ENCODE peak calls at places on chromosomes 1 and 21, in seven cellular contexts. Z is H1, M is substantia nigra, F is PC-3, Y is stomach, L is HCT116, N is hepatocyte. S is an unnamed sample.

GRCh38 chr1:68175621-68176398 is 56.5 kb downstream of the WLS start:
- DNase-seq in M (no peak), F (peak; percentile 45), L (no peak), N (peak; percentile 40), Y (peak; percentile 70), Z (no peak), S (no peak)

GRCh38 chr1:5771788-5772187 is 220.4 kb downstream of the NPHP4 start:
- DNase-seq in N (no peak), Z (no peak), F (no peak), M (no peak), Y (no peak), L (no peak), S (no peak)

GRCh38 chr1:61708953-61709907 is 15.7 kb downstream of the TM2D1 start:
- DNase-seq in M (no peak), L (no peak), N (no peak), Z (no peak), F (no peak), Y (no peak), S (no peak)

GRCh38 chr1:2547210-2548067 is 8.7 kb upstream of the TNFRSF14 start:
- DNase-seq in Z (no peak), M (no peak), Y (no peak), L (no peak), F (peak; percentile 32), N (no peak), S (no peak)

GRCh38 chr21:44299085-44299457 is 782 bp upstream of the PFKL start:
- DNase-seq in F (peak; percentile 13), Z (no peak), M (no peak), L (no peak), Y (no peak), N (no peak), S (no peak)

GRCh38 chr1:65425697-65426096 is 5.2 kb downstream of the LEPR start:
- DNase-seq in Y (no peak), N (no peak), M (no peak), Z (no peak), F (peak; percentile 93), L (no peak), S (no peak)

GRCh38 chr1:28740118-28740517 is 3.4 kb downstream of the YTHDF2 start:
- DNase-seq in N (no peak), Z (no peak), M (no peak), Y (no peak), F (no peak), L (no peak), S (no peak)

GRCh38 chr1:218904401-218904800 is 269.3 kb upstream of the LYPLAL1 start:
- DNase-seq in Z (no peak), Y (no peak), F (no peak), M (no peak), N (no peak), L (no peak), S (no peak)

GRCh38 chr1:90046635-90047034 is 51.7 kb downstream of the ZNF326 start:
- DNase-seq in Y (no peak), F (no peak), M (no peak), N (no peak), Z (no peak), L (no peak), S (no peak)

GRCh38 chr1:53270107-53270506 is 31.8 kb upstream of the MAGOH start:
- DNase-seq in M (no peak), L (no peak), N (no peak), Y (no peak), F (no peak), Z (no peak), S (no peak)

GRCh38 chr1:176656257-176656995 is 193.5 kb downstream of the PAPPA2 start:
- DNase-seq in Y (no peak), N (peak; percentile 48), Z (no peak), M (no peak), L (no peak), F (peak; percentile 12), S (no peak)

GRCh38 chr1:94325379-94326302 is 88.3 kb upstream of the ARHGAP29 start:
- DNase-seq in L (peak; percentile 92), Y (no peak), M (no peak), F (peak; percentile 99), Z (no peak), N (no peak), S (peak; percentile 98)

GRCh38 chr1:223755432-223755792 is 43.1 kb downstream of the CAPN2 start:
- DNase-seq in Z (no peak), F (no peak), Y (no peak), L (no peak), M (no peak), N (no peak), S (no peak)

GRCh38 chr1:224543453-224543852 is 72.7 kb upstream of the CNIH3 start:
- DNase-seq in M (no peak), Y (no peak), N (no peak), F (peak; percentile 35), L (no peak), Z (no peak), S (no peak)

GRCh38 chr1:2999571-2999970 is 21.7 kb upstream of the ACTRT2 start:
- DNase-seq in M (no peak), N (no peak), L (no peak), F (no peak), Y (no peak), Z (no peak), S (no peak)

GRCh38 chr1:6090288-6090687 is 44.6 kb downstream of the KCNAB2 start:
- DNase-seq in Z (no peak), F (no peak), M (no peak), N (no peak), L (no peak), Y (no peak), S (no peak)

GRCh38 chr1:205452906-205453305 is 2.9 kb downstream of the BLACAT1 start:
- DNase-seq in L (no peak), Y (no peak), F (no peak), N (no peak), M (no peak), Z (no peak), S (no peak)

GRCh38 chr21:31162079-31162699 is 123.9 kb upstream of the KRTAP19-8 start:
- DNase-seq in L (no peak), Z (no peak), Y (no peak), F (no peak), N (no peak), M (no peak), S (no peak)

GRCh38 chr1:203672354-203672753 is 45.7 kb downstream of the ATP2B4 start:
- DNase-seq in L (no peak), N (peak; percentile 79), Y (no peak), Z (no peak), M (peak; percentile 29), F (no peak), S (no peak)
- H3K27ac ChIP-seq in L (no peak overlapping the region), N (peak overlapping the region; percentile 85), Y (peak overlapping the region; percentile 80), Z (no peak overlapping the region), M (peak overlapping the region; percentile 60), F (peak overlapping the region; percentile 87), S (peak overlapping the region; percentile 80)

GRCh38 chr21:16196521-16197208 is 466.9 kb downstream of the USP25 start:
- DNase-seq in M (no peak), Z (no peak), Y (no peak), F (no peak), N (no peak), L (no peak), S (no peak)
- H3K27ac ChIP-seq in M (peak overlapping the region; percentile 81), Z (no peak overlapping the region), Y (peak overlapping the region; percentile 73), F (no peak overlapping the region), N (peak overlapping the region; percentile 90), L (no peak overlapping the region), S (peak overlapping the region; percentile 89)

GRCh38 chr1:207007352-207008033 is 25.1 kb downstream of the C1orf116 start:
- DNase-seq in M (no peak), F (peak; percentile 100), Y (peak; percentile 74), Z (no peak), N (no peak), L (peak; percentile 85), S (no peak)
- H3K27ac ChIP-seq in M (no peak overlapping the region), F (peak overlapping the region; percentile 92), Y (peak overlapping the region; percentile 94), Z (no peak overlapping the region), N (peak overlapping the region; percentile 87), L (peak overlapping the region; percentile 56), S (peak overlapping the region; percentile 98)

GRCh38 chr1:21335750-21336168 is 45.5 kb upstream of the ECE1 start:
- DNase-seq in M (peak; percentile 52), Y (no peak), L (no peak), F (peak; percentile 92), N (peak; percentile 29), Z (no peak), S (no peak)
- H3K27ac ChIP-seq in M (peak overlapping the region; percentile 6), Y (peak overlapping the region; percentile 89), L (peak overlapping the region; percentile 66), F (peak overlapping the region; percentile 91), N (peak overlapping the region; percentile 65), Z (no peak overlapping the region), S (no peak overlapping the region)

DNA sequence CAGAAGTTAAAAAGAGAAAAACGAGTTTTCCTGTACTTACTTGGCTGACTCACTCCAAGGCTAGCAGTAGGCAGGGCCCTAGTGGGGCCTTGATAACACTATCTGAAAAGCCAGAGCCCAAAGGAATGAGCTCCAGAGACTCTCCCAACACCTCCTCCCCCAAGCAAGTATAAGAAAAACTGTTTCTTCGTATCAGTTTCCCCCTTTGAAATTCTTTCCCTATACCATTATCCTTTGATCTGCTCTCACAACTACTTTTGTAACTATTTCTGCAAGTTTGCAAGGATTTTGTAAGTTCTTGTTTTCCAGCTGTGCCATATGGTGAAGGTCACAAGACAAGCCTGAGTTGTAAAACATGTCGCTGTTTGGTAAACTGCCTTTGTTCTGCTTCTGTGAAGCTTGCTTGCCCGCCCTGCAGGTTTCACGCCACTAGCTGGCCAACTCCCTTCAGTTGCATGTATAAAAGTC is 36.5 kb upstream of the KCNJ15 start:
- DNase-seq in F (no peak), L (no peak), N (no peak), M (no peak), Y (peak; percentile 44), Z (no peak), S (no peak)
- H3K27ac ChIP-seq in F (no peak overlapping the region), L (no peak overlapping the region), N (no peak overlapping the region), M (no peak overlapping the region), Y (peak overlapping the region; percentile 71), Z (no peak overlapping the region), S (no peak overlapping the region)

GRCh38 chr1:33039840-33040239 is 3.2 kb upstream of the AK2 start:
- DNase-seq in L (no peak), F (no peak), N (no peak), M (peak; percentile 10), Z (no peak), Y (no peak), S (no peak)
- H3K27ac ChIP-seq in L (no peak overlapping the region), F (no peak overlapping the region), N (no peak overlapping the region), M (no peak overlapping the region), Z (no peak overlapping the region), Y (no peak overlapping the region), S (no peak overlapping the region)

GRCh38 chr1:236638935-236639334 is 34.6 kb upstream of the HEATR1 start:
- DNase-seq in M (no peak), Y (no peak), N (no peak), F (no peak), L (no peak), Z (no peak), S (no peak)
- H3K27ac ChIP-seq in M (no peak overlapping the region), Y (no peak overlapping the region), N (no peak overlapping the region), F (no peak overlapping the region), L (no peak overlapping the region), Z (no peak overlapping the region), S (no peak overlapping the region)

S was measured in epithelial cell of prostate.